ENCODE peak calls at places on chromosomes 6 and 20, in four cellular contexts. X is GM12878, B is HepG2, N is K562. F is an unnamed sample.
A peak's percentile ranks its signal among the peaks of the same experiment; 100 is the strongest.

GRCh38 chr6:90610291-90610670 is 23.4 kb upstream of the MAP3K7 start:
- DNase-seq in B (no peak), X (no peak), N (no peak), F (no peak)

GRCh38 chr6:75266716-75267291 is 17.8 kb downstream of the TMEM30A start:
- DNase-seq in X (no peak), B (peak; percentile 42), N (peak; percentile 25), F (no peak)

GRCh38 chr20:37503256-37503927 is 17.7 kb upstream of the NNAT start:
- DNase-seq in N (no peak), B (no peak), X (no peak), F (no peak)

GRCh38 chr6:111536888-111537287 is 53.9 kb upstream of the REV3L start:
- DNase-seq in B (no peak), N (no peak), X (no peak), F (no peak)

GRCh38 chr6:55925292-55925691 is 49.9 kb upstream of the BMP5 start:
- DNase-seq in X (no peak), N (no peak), B (no peak), F (no peak)

GRCh38 chr6:148231572-148231971 is 111.1 kb upstream of the SASH1 start:
- DNase-seq in X (no peak), B (no peak), N (no peak), F (no peak)

GRCh38 chr20:63520939-63521601 is 505 bp downstream of the PPDPF start:
- DNase-seq in X (no peak), N (peak; percentile 91), B (peak; percentile 40), F (peak; percentile 61)

GRCh38 chr20:6588296-6588695 is 179.2 kb upstream of the BMP2 start:
- DNase-seq in X (no peak), N (no peak), B (no peak), F (no peak)

GRCh38 chr6:49576618-49577017 is 26.1 kb downstream of the C6orf141 start:
- DNase-seq in B (no peak), N (no peak), X (no peak), F (no peak)

GRCh38 chr20:4726710-4727391 is 5.1 kb downstream of the PRND start:
- DNase-seq in X (peak; percentile 24), B (no peak), N (no peak), F (no peak)
- TF ChIP-seq CBFB in X (no peak), B (no peak), N (no peak), F (no peak)

GRCh38 chr6:134938896-134939295 is 11.0 kb downstream of the ALDH8A1 start:
- DNase-seq in X (peak; percentile 13), B (no peak), N (no peak), F (no peak)
- TF ChIP-seq CBFB in X (no peak), B (no peak), N (no peak), F (no peak)

GRCh38 chr6:131924881-131925474 is 26.2 kb downstream of the CCN2 start:
- DNase-seq in N (no peak), X (no peak), B (peak; percentile 77), F (no peak)
- TF ChIP-seq CBFB in N (no peak), X (no peak), B (no peak), F (no peak)

DNA sequence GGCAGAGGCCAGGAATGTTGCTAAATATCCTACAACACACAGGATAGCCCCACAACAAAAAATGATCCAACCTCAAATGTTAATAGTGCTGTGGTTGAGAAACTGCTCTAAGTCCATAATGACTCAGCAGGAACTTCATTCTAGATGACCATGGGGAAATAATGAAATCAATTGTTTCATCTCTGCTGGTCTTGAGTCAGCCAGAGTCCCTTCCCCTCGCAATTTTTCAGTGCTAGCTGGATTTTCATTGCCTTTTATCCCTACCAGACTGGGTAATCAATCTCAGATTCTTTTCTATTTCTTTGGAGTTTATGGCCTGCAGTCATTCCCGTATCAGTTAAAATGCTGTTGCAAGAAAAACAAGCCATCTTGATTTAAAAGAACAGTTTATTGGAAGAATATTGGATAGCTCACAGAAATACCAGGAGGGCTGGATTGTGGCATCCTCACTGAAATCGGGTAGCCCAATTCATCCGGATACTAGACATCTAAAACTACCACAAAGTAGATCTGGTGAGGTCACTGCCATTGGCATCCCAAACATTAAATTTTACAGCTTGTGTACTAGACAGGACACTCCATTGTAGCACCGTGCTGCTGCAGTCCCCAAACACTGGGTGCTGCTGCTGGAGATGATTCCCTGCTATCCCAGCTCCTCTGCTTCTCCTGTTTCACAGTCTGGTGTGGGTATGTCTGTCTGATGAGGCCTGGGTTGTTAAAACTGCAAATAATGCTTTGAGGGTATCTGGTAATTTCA is 30.3 kb upstream of the POPDC3 start:
- DNase-seq in X (no peak), B (peak; percentile 60), N (no peak), F (no peak)
- TF ChIP-seq CBFB in X (no peak), B (no peak), N (no peak), F (no peak)

F was measured in WTC11.